ENCODE peak calls at places on chromosomes 3 and 15, in seven cellular contexts. L is CD8-positive, alpha-beta T cell; W is tibial artery; N is cardiac muscle cell; U is stomach; E is CD8-positive, alpha-beta memory T cell; G is OCI-LY7. O is an unnamed sample.

GRCh38 chr3:168080022-168080421 is 15.7 kb downstream of the GOLIM4 start:
- DNase-seq in G (no peak), L (no peak), N (no peak), U (no peak), W (no peak), E (no peak), O (no peak)

GRCh38 chr3:69647081-69647480 is 92.2 kb upstream of the MITF start:
- DNase-seq in N (no peak), U (no peak), G (no peak), L (no peak), E (no peak), W (no peak), O (no peak)

GRCh38 chr15:99452728-99453643 is 112.8 kb upstream of the MEF2A start:
- DNase-seq in G (no peak), E (no peak), N (peak; percentile 70), W (peak; percentile 91), U (peak; percentile 83), L (no peak), O (no peak)

GRCh38 chr3:49357466-49358216 is 512 bp downstream of the GPX1 start:
- DNase-seq in W (peak; percentile 54), L (peak; percentile 6), N (peak; percentile 93), U (peak; percentile 49), E (peak; percentile 65), G (peak; percentile 32), O (peak; percentile 38)

GRCh38 chr15:34987623-34987981 is 485 bp downstream of the ZNF770 start:
- DNase-seq in L (no peak), W (no peak), U (no peak), N (no peak), E (no peak), G (no peak), O (no peak)

GRCh38 chr3:155835341-155836071 is 18.7 kb downstream of the SLC33A1 start:
- DNase-seq in U (no peak), G (no peak), N (no peak), L (no peak), E (no peak), W (no peak), O (no peak)

GRCh38 chr3:81419196-81419595 is 342.2 kb downstream of the GBE1 start:
- DNase-seq in G (peak; percentile 2), E (no peak), N (peak; percentile 49), L (no peak), U (no peak), W (no peak), O (no peak)

GRCh38 chr15:84721381-84721780 is 5.4 kb upstream of the SEC11A start:
- DNase-seq in G (peak; percentile 27), U (no peak), W (no peak), L (no peak), N (no peak), E (peak; percentile 55), O (peak; percentile 37)

GRCh38 chr3:42376397-42376798 is 34.0 kb downstream of the LYZL4 start:
- DNase-seq in L (no peak), E (no peak), G (no peak), N (peak; percentile 76), W (peak; percentile 49), U (no peak), O (no peak)

GRCh38 chr3:110731148-110731547 is 340.5 kb upstream of the NECTIN3 start:
- DNase-seq in G (no peak), W (no peak), L (no peak), E (no peak), N (peak; percentile 49), U (no peak), O (no peak)

GRCh38 chr3:42690191-42690590 is 4.9 kb downstream of the KLHL40 start:
- DNase-seq in N (no peak), E (no peak), G (no peak), L (no peak), U (no peak), W (no peak), O (no peak)

GRCh38 chr3:176789281-176789705 is 408.0 kb downstream of the TBL1XR1 start:
- DNase-seq in U (no peak), E (no peak), G (no peak), L (no peak), W (no peak), N (no peak), O (no peak)

GRCh38 chr3:176780766-176781165 is 416.5 kb downstream of the TBL1XR1 start:
- DNase-seq in L (no peak), U (no peak), E (no peak), N (no peak), W (no peak), G (no peak), O (no peak)

GRCh38 chr3:176785207-176785606 is 412.1 kb downstream of the TBL1XR1 start:
- DNase-seq in W (no peak), L (no peak), G (no peak), E (no peak), U (no peak), N (no peak), O (no peak)
- H3K27ac ChIP-seq in W (no peak overlapping the region), L (no peak overlapping the region), G (no peak overlapping the region), E (no peak overlapping the region), U (no peak overlapping the region), N (no peak overlapping the region), O (no peak overlapping the region)

GRCh38 chr3:52029535-52029934 is 26.8 kb downstream of the DUSP7 start:
- DNase-seq in E (no peak), U (no peak), W (no peak), L (no peak), G (no peak), N (no peak), O (no peak)

GRCh38 chr3:52031896-52032295 is 24.5 kb downstream of the DUSP7 start:
- DNase-seq in L (no peak), N (no peak), G (no peak), E (no peak), U (no peak), W (no peak), O (no peak)

GRCh38 chr3:52030725-52031330 is 25.5 kb downstream of the DUSP7 start:
- DNase-seq in U (no peak), N (no peak), E (no peak), G (no peak), L (no peak), W (no peak), O (no peak)

GRCh38 chr3:52028572-52028971 is 27.8 kb downstream of the DUSP7 start:
- DNase-seq in U (no peak), L (no peak), E (no peak), N (no peak), W (no peak), G (no peak), O (no peak)

DNA sequence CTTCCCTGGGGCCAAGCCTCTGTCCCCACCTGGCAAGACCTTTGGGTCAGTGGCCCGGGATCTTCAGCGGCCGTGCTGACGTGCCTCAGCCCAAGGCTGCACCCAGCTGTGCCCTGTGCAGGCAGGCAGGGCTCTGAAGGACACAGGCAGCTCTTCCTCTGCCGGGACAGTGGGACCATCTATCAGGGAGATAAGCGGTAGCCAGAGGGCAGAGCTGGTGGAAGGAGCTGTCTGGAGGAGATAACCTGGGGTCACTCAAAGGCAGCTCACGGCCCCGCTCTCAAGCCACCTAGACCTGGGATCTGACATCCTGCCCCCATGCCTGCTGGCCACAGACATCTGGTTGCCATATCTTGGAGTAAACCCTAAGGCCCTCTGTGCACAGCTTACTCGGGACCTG is 27.3 kb downstream of the DUSP7 start:
- DNase-seq in G (no peak), U (no peak), L (no peak), W (no peak), E (no peak), N (no peak), O (no peak)
- H3K4me1 ChIP-seq in G (peaks cover 2% of the 10 kb centered on the region), U (no peaks in the 10 kb centered on the region), L (no peaks in the 10 kb centered on the region), W (peaks cover 23% of the 10 kb centered on the region), E (no peaks in the 10 kb centered on the region), N (peaks cover 53% of the 10 kb centered on the region), O (no peaks in the 10 kb centered on the region)

GRCh38 chr15:25089577-25089976 is 134.8 kb downstream of the SNRPN start:
- DNase-seq in L (no peak), U (no peak), W (no peak), E (no peak), G (no peak), N (no peak), O (no peak)
- H3K9me3 ChIP-seq in L (peaks cover 48% of the 10 kb centered on the region), U (peaks cover 100% of the 10 kb centered on the region), W (peaks cover 99% of the 10 kb centered on the region), E (peaks cover 49% of the 10 kb centered on the region), G (no peaks in the 10 kb centered on the region), N (no peaks in the 10 kb centered on the region), O (peaks cover 82% of the 10 kb centered on the region)

DNA sequence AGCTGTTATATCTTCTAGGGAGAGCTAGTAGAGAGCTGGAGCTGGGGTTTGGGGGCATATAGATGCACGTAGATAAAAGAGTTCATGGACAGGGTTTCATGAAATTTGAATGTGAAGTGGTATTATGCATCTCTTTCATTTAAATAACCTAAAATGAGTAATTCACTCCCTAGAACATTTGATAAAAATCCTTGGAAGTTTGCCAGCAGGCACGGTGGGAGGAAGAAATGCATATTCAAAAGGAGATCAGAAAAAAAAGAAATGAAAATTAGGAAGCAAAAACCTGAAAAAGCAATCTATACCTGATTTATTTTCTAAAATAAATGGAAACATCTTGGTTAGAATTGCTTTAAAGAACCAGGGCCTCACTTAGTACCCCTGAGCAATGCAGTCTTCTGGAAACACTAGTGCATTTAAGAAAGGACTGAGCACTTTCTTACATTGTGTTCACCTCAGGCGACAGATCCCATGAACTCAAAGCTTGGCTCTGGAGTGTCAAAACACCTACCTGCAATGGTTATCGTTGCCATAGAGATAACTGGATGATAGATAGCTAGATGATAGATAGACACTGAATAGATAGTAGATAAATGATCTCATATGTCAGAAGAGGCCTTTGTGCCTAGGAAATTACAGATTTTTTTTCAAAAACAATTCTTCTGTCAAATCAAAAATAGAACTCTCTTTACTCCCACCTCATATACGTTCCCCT is 458.6 kb upstream of the THRB start:
- DNase-seq in E (no peak), N (no peak), L (no peak), U (no peak), W (no peak), G (no peak), O (no peak)
- H3K27ac ChIP-seq in E (no peak overlapping the region), N (no peak overlapping the region), L (no peak overlapping the region), U (no peak overlapping the region), W (no peak overlapping the region), G (no peak overlapping the region), O (no peak overlapping the region)